ENCODE peak calls at places on chromosome 20, in eight cellular contexts. P, B, H, Z, O, Q, T and Y are unnamed samples.

GRCh38 chr20:62208061-62208804 is 11.8 kb downstream of the HRH3 start:
- DNase-seq in T (no peak), Z (no peak), Q (no peak), O (no peak), B (no peak), P (no peak), H (no peak), Y (no peak)

GRCh38 chr20:63534427-63534830 is 2.7 kb downstream of the PTK6 start:
- DNase-seq in P (no peak), Z (peak), H (no peak), B (no peak), T (no peak), Q (no peak), O (no peak), Y (no peak)

GRCh38 chr20:45346291-45346718 is 1.9 kb downstream of the SDC4 start:
- DNase-seq in Q (no peak), O (no peak), H (no peak), P (no peak), Z (no peak), T (peak), B (no peak), Y (no peak)

GRCh38 chr20:62066983-62067433 is 1.3 kb upstream of the TAF4 start:
- DNase-seq in B (no peak), Q (peak), P (peak), Z (no peak), H (peak), T (no peak), O (no peak), Y (no peak)

GRCh38 chr20:60232380-60232779 is 274.2 kb downstream of the CDH26 start:
- DNase-seq in H (no peak), O (no peak), P (no peak), B (no peak), Z (no peak), Q (no peak), T (no peak), Y (no peak)

GRCh38 chr20:58665606-58666005 is 14.5 kb downstream of the STX16 start:
- DNase-seq in P (no peak), B (no peak), O (peak), H (no peak), Q (no peak), Z (no peak), T (no peak), Y (no peak)

GRCh38 chr20:46826343-46826984 is 68.2 kb upstream of the EYA2 start:
- DNase-seq in P (no peak), H (peak), Z (no peak), B (no peak), T (no peak), Q (no peak), O (peak), Y (no peak)

GRCh38 chr20:41369673-41370072 is 3.1 kb upstream of the EMILIN3 start:
- DNase-seq in O (no peak), Z (no peak), H (no peak), P (no peak), B (no peak), T (no peak), Q (no peak), Y (no peak)

GRCh38 chr20:37384683-37385174 is 38.8 kb downstream of the SRC start:
- DNase-seq in Z (peak), B (peak), H (no peak), O (peak), P (peak), T (no peak), Q (no peak), Y (peak)

DNA sequence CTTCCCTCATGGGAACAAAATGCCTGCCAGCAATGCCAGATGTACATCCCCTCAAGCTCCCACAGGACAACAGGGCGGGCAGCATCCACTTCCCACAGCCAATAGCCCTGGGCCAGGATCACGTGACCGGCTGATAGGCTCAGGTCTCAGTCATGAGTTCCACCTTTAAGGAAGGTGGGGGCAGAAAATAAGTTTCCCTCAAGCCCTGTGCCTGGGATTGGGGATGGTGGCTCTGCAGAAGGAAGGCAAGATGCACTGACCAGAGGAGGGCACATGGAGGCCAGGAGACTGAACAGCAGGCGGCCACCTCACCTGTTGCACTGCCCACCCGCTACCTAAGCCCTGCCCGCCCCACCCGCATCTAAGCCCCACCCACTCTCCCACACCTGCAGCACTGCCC is 149.1 kb downstream of the BMP7 start:
- DNase-seq in T (no peak), P (no peak), O (no peak), Q (no peak), Z (no peak), H (no peak), B (no peak), Y (no peak)
- TF ChIP-seq CTCF in T (no peak), P (no peak), O (no peak), Q (no peak), Z (no peak), H (no peak), B (no peak), Y (no peak)

GRCh38 chr20:9518776-9519175 is 4.4 kb downstream of the LAMP5 start:
- DNase-seq in T (no peak), Z (no peak), H (no peak), Q (no peak), P (no peak), B (no peak), O (no peak), Y (no peak)
- H3K4me3 ChIP-seq in T (no peak), Z (no peak), H (no peak), Q (no peak), P (no peak), B (no peak), O (no peak), Y (no peak)

GRCh38 chr20:9329356-9330092 is 184.9 kb upstream of the LAMP5 start:
- DNase-seq in P (no peak), O (no peak), H (no peak), Z (no peak), B (no peak), Q (no peak), T (no peak), Y (no peak)

GRCh38 chr20:9319687-9320384 is 194.6 kb upstream of the LAMP5 start:
- DNase-seq in P (no peak), B (no peak), O (peak), Z (no peak), H (no peak), Q (no peak), T (no peak), Y (no peak)

GRCh38 chr20:9323622-9324021 is 190.8 kb upstream of the LAMP5 start:
- DNase-seq in B (no peak), Z (no peak), P (peak), Q (no peak), H (no peak), T (no peak), O (no peak), Y (no peak)
- TF ChIP-seq CTCF in B (no peak), Z (no peak), P (peak), Q (peak), H (peak), T (no peak), O (no peak), Y (peak)

DNA sequence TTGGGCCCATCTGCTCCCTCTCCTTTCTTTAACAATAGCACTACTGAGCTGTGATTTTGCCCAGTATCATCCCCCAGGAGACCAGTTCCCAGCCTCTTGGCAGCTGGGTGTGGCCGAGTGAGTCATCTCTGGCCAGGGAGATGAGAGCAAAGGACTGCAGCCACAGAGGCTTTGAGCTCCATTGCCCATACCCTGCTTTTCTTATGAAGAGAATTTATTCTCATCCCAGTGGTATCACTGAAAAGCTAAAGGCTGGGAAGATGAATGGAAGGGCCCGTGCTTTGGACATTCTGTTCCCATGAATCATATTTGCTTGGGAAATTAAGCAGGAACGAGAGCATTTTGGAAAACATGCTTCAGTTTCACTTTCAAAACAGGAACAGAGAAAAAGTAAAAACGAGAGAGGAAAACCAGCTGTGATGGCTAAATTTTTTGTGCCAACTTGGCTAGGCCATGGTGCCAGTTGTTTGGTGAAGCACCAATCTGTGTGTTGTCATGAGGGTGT is 14.9 kb downstream of the CST3 start:
- DNase-seq in Q (peak), P (no peak), Z (peak), T (peak), B (no peak), H (peak), O (peak), Y (peak)
- H3K4me3 ChIP-seq in Q (peak), P (no peak), Z (peak), T (peak), B (no peak), H (no peak), O (peak), Y (peak)

GRCh38 chr20:2865630-2866029 is 7.7 kb upstream of the PTPRA start:
- DNase-seq in P (peak), T (no peak), O (no peak), Z (no peak), B (no peak), Q (no peak), H (no peak), Y (no peak)
- TF ChIP-seq CTCF in P (peak), T (no peak), O (no peak), Z (no peak), B (no peak), Q (no peak), H (no peak), Y (peak)

GRCh38 chr20:38564680-38565079 is 16.3 kb upstream of the ADIG start:
- DNase-seq in Z (no peak), O (no peak), H (no peak), P (no peak), B (no peak), Q (no peak), T (no peak), Y (no peak)
- H3K4me3 ChIP-seq in Z (no peak), O (no peak), H (no peak), P (no peak), B (no peak), Q (no peak), T (no peak), Y (no peak)

GRCh38 chr20:23361108-23361650 is 803 bp upstream of the GZF1 start:
- DNase-seq in B (no peak), P (no peak), H (peak), T (no peak), Q (no peak), O (no peak), Z (no peak), Y (peak)
- TF ChIP-seq CTCF in B (no peak), P (no peak), H (no peak), T (no peak), Q (no peak), O (no peak), Z (no peak), Y (no peak)

DNA sequence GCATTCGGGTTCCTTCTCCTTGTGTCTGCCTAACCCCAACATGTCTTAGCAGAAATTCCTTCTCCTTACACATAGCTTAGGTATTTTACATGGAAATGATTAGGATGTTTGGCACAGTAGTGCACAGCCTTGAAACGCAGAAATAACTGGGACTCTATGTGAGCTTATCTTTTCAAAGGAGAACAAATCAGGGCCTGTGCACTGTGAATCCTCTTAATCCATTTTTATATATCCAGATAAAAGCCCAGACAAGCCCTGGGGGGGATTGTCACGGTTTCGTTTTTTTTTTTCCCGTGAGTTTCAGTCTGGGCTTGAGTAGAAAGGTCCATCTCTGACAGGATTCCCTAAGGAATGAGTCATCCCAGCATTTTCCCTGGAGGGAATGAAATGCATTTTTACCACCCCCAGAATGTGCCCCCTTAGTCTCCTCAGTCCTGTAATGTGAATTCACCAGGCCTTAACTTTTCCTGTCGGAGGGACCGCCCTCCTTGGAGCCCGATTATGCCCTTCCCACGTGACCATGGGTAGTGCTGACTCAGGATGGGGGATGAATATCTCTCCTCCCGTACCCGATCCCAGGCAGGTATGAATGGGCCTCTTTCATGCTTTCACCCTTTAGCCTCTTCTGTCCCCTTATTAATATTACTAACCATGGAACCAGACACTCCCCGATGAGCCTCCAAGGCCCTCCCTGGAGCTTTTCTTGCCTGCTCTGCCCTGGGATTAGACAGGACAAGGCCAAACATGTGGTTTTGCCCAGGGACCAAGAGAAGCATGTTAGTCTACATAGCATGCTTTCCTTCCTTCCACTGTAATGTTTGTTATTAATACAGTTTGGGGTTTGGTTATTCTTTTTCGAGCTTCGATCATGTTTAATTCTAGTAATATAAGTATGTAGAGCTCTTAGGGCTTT is 23.9 kb upstream of the NAA20 start:
- DNase-seq in Z (peak), B (no peak), H (peak), Q (no peak), O (peak), P (no peak), T (no peak), Y (peak)
- H3K4me3 ChIP-seq in Z (no peak), B (no peak), H (no peak), Q (no peak), O (peak), P (no peak), T (peak), Y (peak)

DNA sequence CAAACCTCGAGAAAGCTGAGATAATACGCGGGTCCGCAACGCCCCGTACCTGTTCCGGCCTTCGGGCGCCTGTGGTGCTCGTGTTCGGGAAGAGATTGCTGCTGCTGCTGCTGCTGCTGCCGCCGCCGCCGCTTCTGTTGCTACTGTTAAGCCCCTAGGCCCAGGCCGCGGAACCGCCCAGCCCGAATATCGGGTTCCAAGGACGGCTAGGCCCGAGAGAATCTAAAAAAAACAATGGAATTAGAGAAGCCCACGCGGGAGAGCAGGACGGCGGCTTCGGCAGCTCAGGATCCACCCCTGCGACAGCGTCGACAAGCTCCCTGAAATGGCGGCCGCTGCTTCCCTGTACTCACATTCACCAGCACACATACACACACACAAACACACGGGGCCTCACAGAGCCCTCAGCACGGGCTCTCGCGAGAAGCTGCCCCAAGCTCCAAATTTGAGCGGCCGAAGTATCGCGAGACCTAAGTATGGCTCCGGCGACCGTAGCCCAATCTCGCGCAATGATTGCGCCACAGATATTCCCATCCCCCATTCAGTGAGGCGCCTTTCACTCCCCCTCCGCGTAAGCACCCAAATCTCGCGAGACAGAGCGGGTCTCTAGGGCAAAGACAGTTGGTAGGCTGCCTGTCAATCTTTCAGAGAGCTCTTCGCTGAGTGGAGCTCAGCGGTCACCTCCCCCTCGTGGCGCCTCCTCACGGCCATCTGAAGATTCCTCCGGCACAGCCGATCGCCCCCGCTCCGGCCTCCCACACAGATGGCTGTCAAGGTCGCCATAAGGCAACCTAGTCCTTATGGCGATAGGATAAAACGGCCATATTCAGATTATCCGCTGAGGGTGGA is at the start of gene RBM39:
- DNase-seq in T (peak), B (peak), O (peak), P (peak), H (peak), Q (peak), Z (peak), Y (peak)
- TF ChIP-seq CTCF in T (peak), B (no peak), O (peak), P (peak), H (peak), Q (no peak), Z (peak), Y (peak)